ENCODE peak calls at places on chromosomes 7 and 10, in nine cellular contexts. One of them, this sample, is unnamed.

GRCh38 chr7:138292951-138293350 is 167.1 kb upstream of the TRIM24 start:
- DNase-seq in NCI-H1930: no peak
- DNase-seq in glutamatergic neuron: no peak
- DNase-seq in OCI-M1: no peak
- DNase-seq in suprapubic skin: no peak
- DNase-seq in substantia nigra: no peak
- DNase-seq in NCI-H1105: no peak
- DNase-seq in sciatic nerve: no peak
- DNase-seq in ACHN: no peak
- DNase-seq in this sample: no peak

GRCh38 chr7:13279854-13280435 is 592.5 kb downstream of the ARL4A start:
- DNase-seq in NCI-H1930: peak; percentile 28
- DNase-seq in glutamatergic neuron: no peak
- DNase-seq in OCI-M1: peak; percentile 60
- DNase-seq in suprapubic skin: no peak
- DNase-seq in substantia nigra: no peak
- DNase-seq in NCI-H1105: peak; percentile 50
- DNase-seq in sciatic nerve: no peak
- DNase-seq in ACHN: peak; percentile 70
- DNase-seq in this sample: peak; percentile 40

GRCh38 chr7:75740846-75741497 is 2.2 kb upstream of the HIP1 start:
- DNase-seq in NCI-H1930: no peak
- DNase-seq in glutamatergic neuron: peak; percentile 31
- DNase-seq in OCI-M1: peak; percentile 81
- DNase-seq in suprapubic skin: no peak
- DNase-seq in substantia nigra: no peak
- DNase-seq in NCI-H1105: no peak
- DNase-seq in sciatic nerve: peak; percentile 74
- DNase-seq in ACHN: no peak
- DNase-seq in this sample: no peak

GRCh38 chr7:47361746-47362215 is 220.1 kb downstream of the TNS3 start:
- DNase-seq in NCI-H1930: no peak
- DNase-seq in glutamatergic neuron: no peak
- DNase-seq in OCI-M1: no peak
- DNase-seq in suprapubic skin: no peak
- DNase-seq in substantia nigra: no peak
- DNase-seq in NCI-H1105: no peak
- DNase-seq in sciatic nerve: no peak
- DNase-seq in ACHN: peak; percentile 73
- DNase-seq in this sample: no peak

GRCh38 chr7:101118856-101119255 is 8.0 kb upstream of the SERPINE1 start:
- DNase-seq in NCI-H1930: no peak
- DNase-seq in glutamatergic neuron: no peak
- DNase-seq in OCI-M1: no peak
- DNase-seq in suprapubic skin: no peak
- DNase-seq in substantia nigra: no peak
- DNase-seq in NCI-H1105: no peak
- DNase-seq in sciatic nerve: no peak
- DNase-seq in ACHN: no peak
- DNase-seq in this sample: no peak

GRCh38 chr7:1004018-1004880 is 21.3 kb downstream of the CYP2W1 start:
- DNase-seq in NCI-H1930: no peak
- DNase-seq in glutamatergic neuron: peak; percentile 35
- DNase-seq in OCI-M1: no peak
- DNase-seq in suprapubic skin: no peak
- DNase-seq in substantia nigra: no peak
- DNase-seq in NCI-H1105: no peak
- DNase-seq in sciatic nerve: no peak
- DNase-seq in ACHN: no peak
- DNase-seq in this sample: no peak

GRCh38 chr7:30149640-30150272 is 15.0 kb downstream of the MTURN start:
- DNase-seq in NCI-H1930: no peak
- DNase-seq in glutamatergic neuron: no peak
- DNase-seq in OCI-M1: no peak
- DNase-seq in suprapubic skin: no peak
- DNase-seq in substantia nigra: no peak
- DNase-seq in NCI-H1105: no peak
- DNase-seq in sciatic nerve: no peak
- DNase-seq in ACHN: no peak
- DNase-seq in this sample: no peak

GRCh38 chr7:57819491-57819981 is 369.6 kb downstream of the ZNF716 start:
- DNase-seq in NCI-H1930: no peak
- DNase-seq in glutamatergic neuron: no peak
- DNase-seq in OCI-M1: no peak
- DNase-seq in suprapubic skin: no peak
- DNase-seq in substantia nigra: no peak
- DNase-seq in NCI-H1105: no peak
- DNase-seq in sciatic nerve: no peak
- DNase-seq in ACHN: no peak
- DNase-seq in this sample: no peak

GRCh38 chr7:84055904-84056615 is 138.5 kb downstream of the SEMA3A start:
- DNase-seq in NCI-H1930: no peak
- DNase-seq in glutamatergic neuron: no peak
- DNase-seq in OCI-M1: no peak
- DNase-seq in suprapubic skin: no peak
- DNase-seq in substantia nigra: no peak
- DNase-seq in NCI-H1105: no peak
- DNase-seq in sciatic nerve: no peak
- DNase-seq in ACHN: no peak
- DNase-seq in this sample: no peak

GRCh38 chr7:135285547-135285946 is 51.9 kb downstream of the STRA8 start:
- DNase-seq in NCI-H1930: no peak
- DNase-seq in glutamatergic neuron: no peak
- DNase-seq in OCI-M1: no peak
- DNase-seq in suprapubic skin: no peak
- DNase-seq in substantia nigra: no peak
- DNase-seq in NCI-H1105: no peak
- DNase-seq in sciatic nerve: no peak
- DNase-seq in ACHN: no peak
- DNase-seq in this sample: no peak

GRCh38 chr10:7622969-7623368 is 43.8 kb downstream of the ITIH5 start:
- DNase-seq in NCI-H1930: no peak
- DNase-seq in glutamatergic neuron: no peak
- DNase-seq in OCI-M1: no peak
- DNase-seq in suprapubic skin: no peak
- DNase-seq in substantia nigra: no peak
- DNase-seq in NCI-H1105: no peak
- DNase-seq in sciatic nerve: no peak
- DNase-seq in ACHN: no peak
- DNase-seq in this sample: no peak

GRCh38 chr7:132580717-132581285 is 4.5 kb upstream of the PLXNA4 start:
- DNase-seq in NCI-H1930: peak; percentile 34
- DNase-seq in glutamatergic neuron: peak; percentile 78
- DNase-seq in OCI-M1: peak; percentile 61
- DNase-seq in suprapubic skin: peak; percentile 83
- DNase-seq in substantia nigra: peak; percentile 23
- DNase-seq in NCI-H1105: peak; percentile 81
- DNase-seq in sciatic nerve: peak; percentile 82
- DNase-seq in ACHN: peak; percentile 75
- DNase-seq in this sample: peak; percentile 50

GRCh38 chr7:90403174-90404113 is at the start of gene CLDN12:
- DNase-seq in NCI-H1930: peak; percentile 90
- DNase-seq in glutamatergic neuron: peak; percentile 89
- DNase-seq in OCI-M1: peak; percentile 98
- DNase-seq in suprapubic skin: peak; percentile 90
- DNase-seq in substantia nigra: peak; percentile 68
- DNase-seq in NCI-H1105: peak; percentile 92
- DNase-seq in sciatic nerve: peak; percentile 89
- DNase-seq in ACHN: peak; percentile 100
- DNase-seq in this sample: peak; percentile 91

GRCh38 chr7:32658034-32658944 is 163.0 kb downstream of the AVL9 start:
- DNase-seq in NCI-H1930: no peak
- DNase-seq in glutamatergic neuron: no peak
- DNase-seq in OCI-M1: no peak
- DNase-seq in suprapubic skin: no peak
- DNase-seq in substantia nigra: no peak
- DNase-seq in NCI-H1105: no peak
- DNase-seq in sciatic nerve: no peak
- DNase-seq in ACHN: peak; percentile 87
- DNase-seq in this sample: no peak

GRCh38 chr7:19572566-19572965 is 136.3 kb downstream of the POLR1F start:
- DNase-seq in NCI-H1930: no peak
- DNase-seq in glutamatergic neuron: no peak
- DNase-seq in OCI-M1: no peak
- DNase-seq in suprapubic skin: no peak
- DNase-seq in substantia nigra: no peak
- DNase-seq in NCI-H1105: no peak
- DNase-seq in sciatic nerve: no peak
- DNase-seq in ACHN: no peak
- DNase-seq in this sample: no peak

GRCh38 chr10:102783541-102783930 is 39.8 kb downstream of the WBP1L start:
- DNase-seq in NCI-H1930: no peak
- DNase-seq in glutamatergic neuron: no peak
- DNase-seq in OCI-M1: no peak
- DNase-seq in suprapubic skin: no peak
- DNase-seq in substantia nigra: no peak
- DNase-seq in NCI-H1105: no peak
- DNase-seq in sciatic nerve: no peak
- DNase-seq in ACHN: no peak
- DNase-seq in this sample: no peak

GRCh38 chr7:42091461-42092229 is 145.4 kb downstream of the GLI3 start:
- DNase-seq in NCI-H1930: no peak
- DNase-seq in glutamatergic neuron: no peak
- DNase-seq in OCI-M1: no peak
- DNase-seq in suprapubic skin: no peak
- DNase-seq in substantia nigra: no peak
- DNase-seq in NCI-H1105: no peak
- DNase-seq in sciatic nerve: no peak
- DNase-seq in ACHN: no peak
- DNase-seq in this sample: no peak

This sample was measured in DMS79 treated with DMSO at 0.1 percent for 48 hours.